ENCODE peak calls at places on chromosomes 1 and 21, in seven cellular contexts. V, P, J, F, M, Z and R are unnamed samples. For H3K9me3, the result is how much of the 10 kb centered on the place peaks cover.

GRCh38 chr1:22786719-22787489 is 76.3 kb downstream of the EPHB2 start:
- DNase-seq in J (no peak), Z (no peak), F (no peak), V (no peak), P (no peak), M (no peak), R (no peak)

GRCh38 chr1:45960930-45961715 is 157.7 kb downstream of the MAST2 start:
- DNase-seq in F (no peak), Z (no peak), V (no peak), P (no peak), J (no peak), M (no peak), R (no peak)

GRCh38 chr1:234500269-234500668 is 21.3 kb upstream of the TARBP1 start:
- DNase-seq in V (no peak), P (peak), F (no peak), J (no peak), M (no peak), Z (no peak), R (peak)

GRCh38 chr1:9890224-9890731 is 19.8 kb downstream of the CTNNBIP1 start:
- DNase-seq in P (peak), Z (no peak), F (peak), M (peak), J (peak), V (peak), R (peak)

GRCh38 chr1:40712405-40712944 is 21.0 kb downstream of the NFYC start:
- DNase-seq in J (no peak), P (no peak), Z (no peak), M (no peak), V (no peak), F (no peak), R (no peak)

GRCh38 chr21:37811711-37812110 is 104.5 kb downstream of the KCNJ6 start:
- DNase-seq in V (no peak), J (no peak), M (no peak), Z (no peak), F (no peak), P (no peak), R (no peak)

GRCh38 chr21:41933259-41934079 is 20.3 kb downstream of the C2CD2 start:
- DNase-seq in M (no peak), J (no peak), F (no peak), P (peak), V (no peak), Z (no peak), R (no peak)

GRCh38 chr1:12376236-12377064 is 146.6 kb downstream of the VPS13D start:
- DNase-seq in J (no peak), V (no peak), P (no peak), M (no peak), F (peak), Z (no peak), R (no peak)

GRCh38 chr1:239816090-239816812 is 275.4 kb upstream of the FMN2 start:
- DNase-seq in J (peak), F (peak), V (peak), P (peak), M (no peak), Z (no peak), R (peak)

GRCh38 chr1:110421159-110421777 is 13.8 kb upstream of the LAMTOR5 start:
- DNase-seq in P (peak), F (peak), Z (no peak), M (no peak), J (peak), V (no peak), R (no peak)

GRCh38 chr1:10779201-10779600 is 17.2 kb downstream of the CASZ1 start:
- DNase-seq in F (no peak), V (no peak), P (no peak), Z (no peak), J (peak), M (peak), R (peak)

GRCh38 chr1:25754421-25755195 is 45.4 kb upstream of the SELENON start:
- DNase-seq in M (no peak), Z (no peak), J (no peak), V (peak), P (no peak), F (no peak), R (no peak)

GRCh38 chr1:116127123-116127847 is 16.1 kb downstream of the MAB21L3 start:
- DNase-seq in J (no peak), P (no peak), Z (no peak), F (no peak), V (no peak), M (no peak), R (no peak)

GRCh38 chr1:180150982-180151381 is 3.7 kb upstream of the QSOX1 start:
- DNase-seq in V (no peak), F (no peak), P (peak), J (no peak), Z (no peak), M (no peak), R (peak)

GRCh38 chr1:17170571-17170970 is 34.4 kb upstream of the PADI1 start:
- DNase-seq in M (no peak), V (no peak), Z (no peak), J (peak), P (peak), F (no peak), R (no peak)

GRCh38 chr21:36909901-36910561 is 56.4 kb downstream of the HLCS start:
- DNase-seq in V (no peak), J (peak), Z (no peak), M (peak), P (peak), F (peak), R (peak)

GRCh38 chr1:199273837-199274379 is 635.1 kb downstream of the PTPRC start:
- DNase-seq in P (peak), V (no peak), M (no peak), J (peak), F (peak), Z (peak), R (peak)

GRCh38 chr21:41139951-41140350 is 28.0 kb upstream of the BACE2 start:
- DNase-seq in M (no peak), J (no peak), Z (no peak), V (no peak), P (no peak), F (no peak), R (no peak)

GRCh38 chr1:81174811-81175476 is 625.8 kb upstream of the ADGRL2 start:
- DNase-seq in J (peak), F (peak), V (no peak), M (peak), P (no peak), Z (no peak), R (no peak)

GRCh38 chr1:923991-924618 is 382 bp downstream of the SAMD11 start:
- DNase-seq in J (no peak), P (no peak), M (no peak), F (no peak), Z (no peak), V (no peak), R (no peak)

GRCh38 chr1:225813250-225813964 is 3.5 kb downstream of the EPHX1 start:
- DNase-seq in Z (no peak), P (peak), V (peak), M (no peak), F (peak), J (no peak), R (peak)

GRCh38 chr21:38476385-38476784 is 21.9 kb downstream of the ERG start:
- DNase-seq in J (no peak), Z (no peak), V (no peak), P (no peak), M (no peak), F (no peak), R (no peak)

GRCh38 chr1:155305881-155306391 is 2.7 kb upstream of the FDPS start:
- DNase-seq in P (no peak), V (no peak), F (no peak), Z (no peak), M (no peak), J (peak), R (no peak)

GRCh38 chr1:19885821-19886220 is 3.6 kb downstream of the OTUD3 start:
- DNase-seq in J (no peak), Z (no peak), F (no peak), P (peak), M (no peak), V (no peak), R (no peak)

GRCh38 chr1:67285780-67286488 is 21.7 kb upstream of the IL12RB2 start:
- DNase-seq in Z (peak), P (no peak), M (no peak), J (peak), F (no peak), V (no peak), R (no peak)

GRCh38 chr1:70675737-70676156 is 264.7 kb downstream of the CTH start:
- DNase-seq in M (no peak), F (no peak), V (peak), P (no peak), J (no peak), Z (no peak), R (no peak)

GRCh38 chr1:183218981-183219621 is 33.0 kb downstream of the LAMC2 start:
- DNase-seq in V (peak), J (no peak), P (no peak), M (no peak), F (peak), Z (no peak), R (peak)

DNA sequence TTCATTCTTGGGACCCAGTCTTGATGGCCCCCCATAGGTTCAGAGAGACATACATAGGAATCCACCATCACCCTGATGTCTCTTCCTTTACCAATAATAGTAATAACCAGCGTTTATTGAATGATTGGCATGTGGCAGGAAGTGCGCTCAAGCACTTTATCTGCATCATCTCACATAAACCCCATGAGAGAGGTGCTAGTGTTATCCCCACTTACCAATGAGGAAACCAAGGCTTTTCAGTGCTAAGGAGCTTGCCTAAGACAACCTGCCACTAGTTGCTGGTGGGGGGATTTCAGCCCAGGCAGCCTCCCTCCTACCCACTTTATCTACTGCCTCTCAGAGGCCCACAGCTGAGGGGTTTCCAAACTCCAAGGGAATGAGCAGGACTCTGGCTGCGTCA is 7.7 kb downstream of the LGR6 start:
- DNase-seq in P (no peak), Z (no peak), J (no peak), F (no peak), V (no peak), M (no peak), R (no peak)
- H3K27ac ChIP-seq in P (no peak), Z (no peak), J (no peak), F (no peak), V (no peak), M (no peak), R (no peak)

GRCh38 chr1:246711548-246712003 is 12.6 kb upstream of the SCCPDH start:
- DNase-seq in Z (no peak), V (no peak), M (no peak), F (no peak), P (no peak), J (no peak), R (no peak)
- H3K9me3 ChIP-seq in Z (under half), V (under half), M (under half), F (under half), P (under half), J (under half), R (under half)

GRCh38 chr1:50416150-50416527 is 7.1 kb downstream of the DMRTA2 start:
- DNase-seq in P (no peak), F (no peak), J (no peak), Z (no peak), M (no peak), V (peak), R (no peak)

GRCh38 chr1:50417946-50418599 is 5.2 kb downstream of the DMRTA2 start:
- DNase-seq in Z (no peak), P (no peak), F (no peak), V (peak), J (no peak), M (no peak), R (no peak)

GRCh38 chr1:50416553-50417453 is 6.4 kb downstream of the DMRTA2 start:
- DNase-seq in M (no peak), P (no peak), J (no peak), V (peak), Z (no peak), F (no peak), R (no peak)

GRCh38 chr1:50418600-50419109 is 4.6 kb downstream of the DMRTA2 start:
- DNase-seq in F (no peak), M (no peak), Z (no peak), V (peak), P (no peak), J (no peak), R (no peak)

GRCh38 chr1:50417487-50417886 is 5.8 kb downstream of the DMRTA2 start:
- DNase-seq in F (no peak), V (peak), M (no peak), Z (no peak), P (no peak), J (no peak), R (no peak)
- TF ChIP-seq EZH2 in F (no peak), V (peak), M (no peak), Z (no peak), P (no peak), J (no peak), R (no peak)

DNA sequence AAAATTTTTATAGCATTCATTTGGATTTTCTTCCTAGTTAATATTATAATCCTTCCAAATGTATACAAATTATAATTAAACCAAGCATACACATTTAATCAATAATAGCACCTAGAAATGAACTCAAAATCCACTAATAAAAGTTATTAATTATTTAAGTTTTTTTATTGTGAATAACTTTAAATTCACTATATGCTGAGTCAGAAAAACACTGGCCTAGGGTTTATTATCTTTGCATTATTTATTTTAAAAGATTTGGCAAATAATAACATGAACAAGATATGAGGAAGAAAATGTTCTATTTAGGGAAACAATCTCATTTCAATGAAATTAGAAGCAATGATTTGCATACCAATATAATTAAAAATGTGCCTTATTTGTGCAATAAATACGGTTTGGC is 951.5 kb downstream of the KCNT2 start:
- DNase-seq in V (no peak), Z (no peak), P (no peak), F (no peak), J (no peak), M (no peak), R (no peak)
- H3K27ac ChIP-seq in V (no peak), Z (no peak), P (no peak), F (no peak), J (no peak), M (no peak), R (no peak)

DNA sequence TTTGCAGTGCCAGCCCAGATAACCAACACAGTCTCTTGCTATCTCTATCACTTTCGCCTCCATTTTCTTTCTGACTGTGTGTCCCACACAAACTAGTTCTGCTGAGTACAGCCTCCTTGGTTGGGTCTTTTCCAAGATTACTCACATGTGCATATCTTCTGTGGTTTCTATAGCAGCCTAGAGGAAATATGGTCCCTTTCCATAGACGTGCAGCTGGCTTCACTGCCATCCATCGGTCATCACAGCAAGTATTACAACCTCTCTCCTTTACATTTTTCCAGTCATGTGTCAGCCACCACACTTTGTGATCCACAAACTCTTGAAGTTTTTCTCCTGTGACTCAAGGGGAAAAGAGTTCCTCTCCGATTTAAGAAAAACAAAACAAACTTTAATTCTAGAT is 893.4 kb upstream of the ADGRL4 start:
- DNase-seq in V (no peak), P (peak), J (peak), Z (no peak), F (no peak), M (no peak), R (no peak)
- H3K9me3 ChIP-seq in V (under half), P (under half), J (under half), Z (under half), F (under half), M (under half), R (under half)

GRCh38 chr1:146019225-146020057 is 2.1 kb downstream of the HJV start:
- DNase-seq in M (no peak), F (no peak), J (no peak), P (no peak), Z (no peak), V (peak), R (no peak)
- TF ChIP-seq EZH2 in M (no peak), F (no peak), J (no peak), P (no peak), Z (no peak), V (no peak), R (no peak)